ENCODE peak calls at places on chromosomes 11 and 22, in eight cellular contexts. G, W, P, I, U, F, L and T are unnamed samples.

GRCh38 chr11:58805065-58805464 is 39.4 kb downstream of the GLYATL2 start:
- DNase-seq in P (no peak), U (no peak), F (no peak), G (no peak), W (no peak), I (no peak), L (no peak), T (no peak)

GRCh38 chr11:28529540-28530410 is 421.6 kb downstream of the METTL15 start:
- DNase-seq in G (no peak), W (no peak), F (no peak), I (no peak), P (peak; percentile 70), L (no peak), U (no peak), T (no peak)

GRCh38 chr11:65132988-65133700 is 1.2 kb downstream of the SYVN1 start:
- DNase-seq in P (no peak), F (no peak), G (peak; percentile 90), L (peak; percentile 90), I (peak; percentile 94), U (peak; percentile 92), W (peak; percentile 75), T (no peak)

GRCh38 chr11:116221351-116221750 is 551.4 kb downstream of the BUD13 start:
- DNase-seq in G (no peak), L (no peak), F (no peak), U (no peak), W (no peak), P (no peak), I (no peak), T (no peak)

GRCh38 chr22:39943366-39943765 is 16.8 kb upstream of the TMA7B start:
- DNase-seq in F (no peak), L (no peak), P (peak; percentile 32), G (no peak), U (no peak), I (no peak), W (peak; percentile 69), T (no peak)

GRCh38 chr11:92440701-92441338 is 216.2 kb downstream of the FAT3 start:
- DNase-seq in L (no peak), F (no peak), P (no peak), W (no peak), I (no peak), U (no peak), G (no peak), T (no peak)

GRCh38 chr11:96045622-96046456 is 121.9 kb upstream of the MTMR2 start:
- DNase-seq in W (peak; percentile 57), P (peak; percentile 59), F (peak; percentile 68), G (no peak), L (peak; percentile 72), U (no peak), I (no peak), T (peak; percentile 19)

GRCh38 chr22:27603823-27604190 is 197.7 kb downstream of the MN1 start:
- DNase-seq in L (no peak), W (no peak), P (peak; percentile 18), I (no peak), U (no peak), G (no peak), F (peak; percentile 62), T (peak; percentile 62)

GRCh38 chr22:49678137-49678841 is 149.4 kb downstream of the BRD1 start:
- DNase-seq in F (no peak), U (no peak), I (no peak), W (peak; percentile 31), P (no peak), G (no peak), L (peak; percentile 54), T (no peak)

GRCh38 chr11:65777821-65778361 is 2.9 kb downstream of the AP5B1 start:
- DNase-seq in W (no peak), F (peak; percentile 19), L (peak; percentile 71), P (no peak), I (peak; percentile 16), U (no peak), G (no peak), T (no peak)

GRCh38 chr11:108009497-108010360 is 1.0 kb downstream of the CUL5 start:
- DNase-seq in P (no peak), W (no peak), G (no peak), U (no peak), F (no peak), I (peak; percentile 30), L (no peak), T (no peak)

GRCh38 chr11:119258983-119259382 is 52.8 kb downstream of the CBL start:
- DNase-seq in W (no peak), G (no peak), P (no peak), I (no peak), U (no peak), L (no peak), F (no peak), T (no peak)

GRCh38 chr22:46794491-46794890 is 32.0 kb downstream of the TBC1D22A start:
- DNase-seq in G (no peak), L (peak; percentile 37), P (no peak), F (no peak), W (no peak), U (no peak), I (no peak), T (no peak)

GRCh38 chr11:104846216-104846615 is 52.0 kb downstream of the CASP12 start:
- DNase-seq in W (no peak), L (no peak), U (no peak), G (no peak), F (no peak), I (no peak), P (no peak), T (no peak)
- H3K4me1 ChIP-seq in W (no peaks in the 10 kb centered on the region), L (no peaks in the 10 kb centered on the region), U (no peaks in the 10 kb centered on the region), G (no peaks in the 10 kb centered on the region), F (no peaks in the 10 kb centered on the region), I (no peaks in the 10 kb centered on the region), P (no peaks in the 10 kb centered on the region), T (no peaks in the 10 kb centered on the region)

GRCh38 chr11:79309402-79309801 is 131.4 kb downstream of the TENM4 start:
- DNase-seq in U (no peak), F (no peak), W (no peak), I (no peak), G (no peak), P (no peak), L (no peak), T (no peak)

GRCh38 chr11:79312591-79313267 is 128.1 kb downstream of the TENM4 start:
- DNase-seq in P (no peak), W (no peak), G (no peak), I (no peak), F (no peak), U (no peak), L (no peak), T (no peak)

GRCh38 chr11:79313513-79313912 is 127.3 kb downstream of the TENM4 start:
- DNase-seq in W (no peak), G (no peak), P (no peak), U (no peak), F (no peak), L (no peak), I (no peak), T (no peak)

GRCh38 chr11:79311461-79311860 is 129.4 kb downstream of the TENM4 start:
- DNase-seq in I (no peak), W (no peak), G (no peak), P (no peak), U (no peak), L (no peak), F (no peak), T (no peak)

DNA sequence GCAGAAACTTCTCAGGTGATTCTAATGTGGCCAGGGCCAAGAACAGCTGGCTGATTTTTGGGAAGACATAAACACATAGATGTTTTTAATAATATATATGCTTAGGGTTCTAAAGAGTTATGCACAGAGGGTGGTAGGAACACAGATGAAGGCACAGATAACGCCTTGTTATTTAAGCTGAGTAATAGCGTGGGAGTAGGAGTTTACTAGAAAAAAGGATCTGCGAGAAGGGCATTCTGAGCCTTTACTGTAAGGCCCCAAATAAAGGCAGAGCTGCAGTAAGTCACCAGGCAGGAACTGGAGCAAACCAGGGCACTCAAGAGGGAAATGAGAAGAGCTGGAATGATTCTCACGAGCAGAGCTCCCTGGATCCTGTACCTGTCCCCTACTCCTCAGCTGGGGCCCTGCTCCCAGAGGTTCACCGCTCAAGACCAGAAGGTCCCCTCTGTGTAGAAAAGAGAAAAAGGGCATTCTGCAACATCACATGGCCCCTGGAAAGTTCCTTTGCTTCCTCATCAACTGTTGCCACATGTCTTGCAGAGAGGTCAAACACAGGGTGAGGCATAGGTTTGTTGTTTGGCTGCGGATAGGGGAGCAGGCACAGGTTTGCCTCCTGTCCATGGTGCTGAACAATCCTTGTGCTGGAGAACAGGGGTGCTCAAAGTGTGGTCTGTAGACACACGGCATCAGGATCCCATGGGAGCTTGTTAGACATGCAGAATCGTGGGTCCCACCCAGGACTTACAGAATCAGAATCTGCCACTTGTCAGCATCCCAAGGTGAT is 125.7 kb downstream of the TENM4 start:
- DNase-seq in F (no peak), P (peak; percentile 80), L (no peak), G (no peak), I (no peak), W (peak; percentile 56), U (no peak), T (no peak)
- TF ChIP-seq CTCF in F (no peak), P (no peak), L (no peak), G (no peak), I (no peak), W (no peak), U (no peak), T (no peak)

GRCh38 chr11:97622795-97623194 is 1233.0 kb downstream of the JRKL start:
- DNase-seq in L (no peak), U (no peak), F (no peak), G (no peak), I (no peak), W (no peak), P (no peak), T (no peak)
- H3K9me3 ChIP-seq in L (no peaks in the 10 kb centered on the region), U (no peaks in the 10 kb centered on the region), F (no peaks in the 10 kb centered on the region), G (no peaks in the 10 kb centered on the region), I (no peaks in the 10 kb centered on the region), W (no peaks in the 10 kb centered on the region), P (no peaks in the 10 kb centered on the region), T (no peaks in the 10 kb centered on the region)

GRCh38 chr22:25134028-25134427 is 65.6 kb upstream of the CRYBB3 start:
- DNase-seq in L (no peak), U (peak; percentile 63), P (no peak), G (no peak), W (no peak), I (peak; percentile 78), F (no peak), T (no peak)
- H3K4me1 ChIP-seq in L (peaks cover 14% of the 10 kb centered on the region), U (peaks cover 81% of the 10 kb centered on the region), P (no peaks in the 10 kb centered on the region), G (no peaks in the 10 kb centered on the region), W (peaks cover 3% of the 10 kb centered on the region), I (peaks cover 22% of the 10 kb centered on the region), F (peaks cover 17% of the 10 kb centered on the region), T (peaks cover 64% of the 10 kb centered on the region)

DNA sequence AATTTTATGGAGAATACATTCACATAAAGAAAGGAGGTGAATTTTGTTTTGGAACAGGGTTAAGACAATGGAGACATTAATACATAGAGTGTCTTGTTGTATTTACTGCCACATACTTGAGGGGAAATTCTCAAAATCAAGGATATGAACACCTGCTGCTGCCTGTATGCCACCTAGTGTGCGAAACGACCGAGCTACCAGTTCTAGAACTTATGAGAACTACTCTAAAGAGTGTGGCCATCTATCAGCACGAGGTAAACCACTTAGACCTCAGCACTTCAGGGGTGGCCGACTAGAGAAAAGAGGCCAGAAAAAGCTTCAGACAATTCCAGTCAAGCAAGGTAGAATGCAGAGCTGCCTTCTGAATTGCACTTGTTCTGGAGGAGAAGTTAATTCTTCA is 1.5 kb upstream of the AGBL2 start:
- DNase-seq in F (no peak), I (no peak), W (peak; percentile 34), P (peak; percentile 6), U (no peak), G (no peak), L (no peak), T (no peak)
- TF ChIP-seq CTCF in F (no peak), I (no peak), W (no peak), P (no peak), U (no peak), G (no peak), L (no peak), T (no peak)